ENCODE peak calls at places on chromosomes 3 and 15, in nine cellular contexts. U is GM12878, Y is stomach, O is A549, J is suprapubic skin, R is ovary, F is SK-N-SH, I is tibial nerve, V is transverse colon. C is an unnamed sample.

GRCh38 chr3:107132674-107133073 is 244.6 kb upstream of the CCDC54 start:
- DNase-seq in U (no peak), Y (no peak), O (no peak), J (no peak), R (no peak), F (no peak), I (no peak), V (no peak), C (no peak)

GRCh38 chr3:30553641-30554316 is 52.6 kb upstream of the TGFBR2 start:
- DNase-seq in U (no peak), Y (no peak), O (peak; percentile 7), J (no peak), R (no peak), F (no peak), I (no peak), V (no peak), C (no peak)

GRCh38 chr3:127529346-127530188 is 61.0 kb downstream of the TPRA1 start:
- DNase-seq in U (no peak), Y (no peak), O (no peak), J (no peak), R (no peak), F (no peak), I (no peak), V (no peak), C (peak; percentile 74)

GRCh38 chr15:48332642-48333034 is 1.4 kb downstream of the DUT start:
- DNase-seq in U (no peak), Y (no peak), O (no peak), J (no peak), R (no peak), F (no peak), I (no peak), V (no peak), C (no peak)

GRCh38 chr3:65713016-65713415 is 325.7 kb downstream of the MAGI1 start:
- DNase-seq in U (no peak), Y (no peak), O (no peak), J (no peak), R (no peak), F (no peak), I (no peak), V (no peak), C (no peak)

GRCh38 chr3:49813497-49814174 is at the start of gene UBA7:
- DNase-seq in U (no peak), Y (peak; percentile 61), O (no peak), J (no peak), R (peak; percentile 63), F (no peak), I (no peak), V (peak; percentile 63), C (no peak)

GRCh38 chr15:82132742-82133141 is 86.9 kb upstream of the MEX3B start:
- DNase-seq in U (no peak), Y (no peak), O (peak; percentile 63), J (no peak), R (no peak), F (no peak), I (no peak), V (no peak), C (no peak)

GRCh38 chr15:48785195-48785594 is 25.7 kb downstream of the CEP152 start:
- DNase-seq in U (no peak), Y (no peak), O (no peak), J (no peak), R (peak; percentile 22), F (no peak), I (no peak), V (no peak), C (no peak)

GRCh38 chr3:185421577-185422232 is 58.8 kb downstream of the MAP3K13 start:
- DNase-seq in U (peak; percentile 27), Y (no peak), O (no peak), J (no peak), R (no peak), F (no peak), I (no peak), V (no peak), C (peak; percentile 39)

GRCh38 chr3:185959609-185960517 is 22.0 kb upstream of the TRA2B start:
- DNase-seq in U (no peak), Y (no peak), O (peak; percentile 82), J (no peak), R (no peak), F (no peak), I (no peak), V (peak; percentile 64), C (no peak)

GRCh38 chr3:63808633-63809032 is 10.5 kb upstream of the C3orf49 start:
- DNase-seq in U (no peak), Y (no peak), O (no peak), J (no peak), R (no peak), F (no peak), I (no peak), V (no peak), C (no peak)

GRCh38 chr3:25119682-25120081 is 308.4 kb upstream of the RARB start:
- DNase-seq in U (no peak), Y (no peak), O (no peak), J (no peak), R (no peak), F (peak; percentile 26), I (no peak), V (no peak), C (no peak)

GRCh38 chr15:38745136-38745535 is 180.5 kb upstream of the RASGRP1 start:
- DNase-seq in U (no peak), Y (no peak), O (no peak), J (no peak), R (no peak), F (no peak), I (no peak), V (no peak), C (no peak)

GRCh38 chr3:27458929-27459328 is 25.3 kb downstream of the SLC4A7 start:
- DNase-seq in U (no peak), Y (no peak), O (no peak), J (no peak), R (no peak), F (no peak), I (no peak), V (no peak), C (no peak)

GRCh38 chr15:31082771-31083393 is 18.6 kb downstream of the TRPM1 start:
- DNase-seq in U (no peak), Y (peak; percentile 57), O (no peak), J (no peak), R (no peak), F (no peak), I (no peak), V (no peak), C (no peak)

GRCh38 chr15:31085359-31085758 is 16.2 kb downstream of the TRPM1 start:
- DNase-seq in U (no peak), Y (no peak), O (no peak), J (no peak), R (no peak), F (no peak), I (no peak), V (no peak), C (no peak)

GRCh38 chr15:31086344-31086743 is 15.2 kb downstream of the TRPM1 start:
- DNase-seq in U (no peak), Y (no peak), O (no peak), J (no peak), R (no peak), F (no peak), I (no peak), V (no peak), C (no peak)

GRCh38 chr15:31083394-31083790 is 18.1 kb downstream of the TRPM1 start:
- DNase-seq in U (no peak), Y (peak; percentile 76), O (no peak), J (no peak), R (no peak), F (peak; percentile 54), I (no peak), V (peak; percentile 51), C (no peak)

GRCh38 chr15:31084176-31084575 is 17.3 kb downstream of the TRPM1 start:
- DNase-seq in U (no peak), Y (no peak), O (no peak), J (no peak), R (no peak), F (no peak), I (no peak), V (no peak), C (no peak)
- TF ChIP-seq EP300 in U (no peak), Y (no peak), O (no peak), J (no peak), R (no peak), F (no peak), I (no peak), V (no peak), C (no peak)

GRCh38 chr3:123658860-123659221 is 74.0 kb upstream of the HACD2 start:
- DNase-seq in U (no peak), Y (no peak), O (no peak), J (no peak), R (no peak), F (no peak), I (no peak), V (peak; percentile 42), C (no peak)
- H3K4me1 ChIP-seq in U (no peaks in the 10 kb centered on the region), Y (peaks cover 26% of the 10 kb centered on the region), O (peaks cover under 1% of the 10 kb centered on the region), J (peaks cover 46% of the 10 kb centered on the region), R (peaks cover 22% of the 10 kb centered on the region), F (peaks cover 28% of the 10 kb centered on the region), I (peaks cover 4% of the 10 kb centered on the region), V (peaks cover 53% of the 10 kb centered on the region), C (peaks cover 100% of the 10 kb centered on the region)

GRCh38 chr3:45601156-45601555 is 6.6 kb downstream of the LIMD1 start:
- DNase-seq in U (no peak), Y (no peak), O (no peak), J (no peak), R (no peak), F (no peak), I (no peak), V (no peak), C (no peak)
- TF ChIP-seq EP300 in U (no peak), Y (no peak), O (no peak), J (no peak), R (no peak), F (no peak), I (no peak), V (no peak), C (no peak)

GRCh38 chr3:160373655-160374054 is 25.4 kb downstream of the IFT80 start:
- DNase-seq in U (no peak), Y (no peak), O (no peak), J (no peak), R (no peak), F (no peak), I (no peak), V (no peak), C (no peak)

GRCh38 chr3:160374925-160375324 is 24.1 kb downstream of the IFT80 start:
- DNase-seq in U (no peak), Y (no peak), O (no peak), J (no peak), R (no peak), F (no peak), I (no peak), V (no peak), C (no peak)

GRCh38 chr3:160372780-160373179 is 26.2 kb downstream of the IFT80 start:
- DNase-seq in U (no peak), Y (no peak), O (peak; percentile 21), J (no peak), R (no peak), F (no peak), I (no peak), V (no peak), C (no peak)

GRCh38 chr3:160376681-160377080 is 22.3 kb downstream of the IFT80 start:
- DNase-seq in U (no peak), Y (no peak), O (no peak), J (no peak), R (no peak), F (no peak), I (no peak), V (no peak), C (no peak)

DNA sequence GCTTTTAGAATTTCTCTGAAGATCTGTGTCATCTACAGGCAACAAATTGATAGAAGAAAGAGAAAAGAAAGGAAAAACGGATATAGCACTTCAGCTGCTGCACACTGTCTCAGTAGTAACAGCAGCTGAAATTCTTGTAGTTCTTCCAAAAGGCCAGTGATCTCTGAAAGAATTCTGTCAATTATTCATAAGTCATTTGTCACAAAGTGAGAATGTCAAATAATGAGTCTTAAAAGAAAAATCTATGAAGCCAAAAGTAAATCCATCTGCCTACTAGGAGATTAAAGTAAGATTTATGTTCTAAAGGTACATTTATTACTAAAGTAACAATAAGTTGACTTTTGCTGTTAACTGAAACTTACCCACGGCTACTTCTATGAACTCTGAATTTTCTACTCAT is 24.6 kb downstream of the IFT80 start:
- DNase-seq in U (no peak), Y (no peak), O (peak; percentile 24), J (no peak), R (no peak), F (no peak), I (no peak), V (no peak), C (no peak)
- H3K4me1 ChIP-seq in U (no peaks in the 10 kb centered on the region), Y (no peaks in the 10 kb centered on the region), O (peaks cover 36% of the 10 kb centered on the region), J (no peaks in the 10 kb centered on the region), R (no peaks in the 10 kb centered on the region), F (no peaks in the 10 kb centered on the region), I (no peaks in the 10 kb centered on the region), V (no peaks in the 10 kb centered on the region), C (no peaks in the 10 kb centered on the region)